ENCODE peak calls at places on chromosomes 6 and 20, in six cellular contexts. A, K, O, Q, T and W are unnamed samples.

GRCh38 chr20:59863058-59863457 is 70.4 kb downstream of the SYCP2 start:
- DNase-seq in A (no peak), K (no peak), O (no peak), Q (no peak), T (no peak), W (no peak)

GRCh38 chr20:48799315-48800105 is 28.3 kb downstream of the PREX1 start:
- DNase-seq in A (no peak), K (no peak), O (no peak), Q (no peak), T (no peak), W (no peak)

GRCh38 chr20:59087829-59088433 is 45.3 kb upstream of the PRELID3B start:
- DNase-seq in A (peak), K (peak), O (peak), Q (peak), T (peak), W (peak)

GRCh38 chr6:157614026-157614484 is 209.0 kb upstream of the SNX9 start:
- DNase-seq in A (no peak), K (no peak), O (no peak), Q (no peak), T (peak), W (no peak)

GRCh38 chr6:33279971-33280511 is 3.1 kb downstream of the B3GALT4 start:
- DNase-seq in A (peak), K (peak), O (peak), Q (peak), T (peak), W (peak)

GRCh38 chr6:160300076-160300695 is 41.6 kb upstream of the SLC22A2 start:
- DNase-seq in A (no peak), K (peak), O (no peak), Q (peak), T (no peak), W (no peak)

GRCh38 chr6:88238065-88238464 is 71.9 kb upstream of the CNR1 start:
- DNase-seq in A (peak), K (peak), O (peak), Q (peak), T (peak), W (peak)

GRCh38 chr6:167210375-167211295 is 52.9 kb upstream of the GPR31 start:
- DNase-seq in A (no peak), K (no peak), O (no peak), Q (peak), T (no peak), W (no peak)

GRCh38 chr6:33935439-33936080 is 131.8 kb upstream of the MLN start:
- DNase-seq in A (no peak), K (peak), O (peak), Q (no peak), T (no peak), W (no peak)

GRCh38 chr20:59736366-59736765 is 132.0 kb downstream of the PHACTR3 start:
- DNase-seq in A (no peak), K (no peak), O (no peak), Q (no peak), T (no peak), W (no peak)

GRCh38 chr6:169131356-169131755 is 122.3 kb downstream of the THBS2 start:
- DNase-seq in A (no peak), K (no peak), O (no peak), Q (no peak), T (no peak), W (peak)

GRCh38 chr6:30100585-30101422 is 12.1 kb downstream of the TRIM31 start:
- DNase-seq in A (no peak), K (peak), O (peak), Q (peak), T (peak), W (peak)

GRCh38 chr20:8152183-8152582 is 20.1 kb downstream of the PLCB1 start:
- DNase-seq in A (no peak), K (no peak), O (no peak), Q (no peak), T (peak), W (peak)

GRCh38 chr6:33812669-33813068 is 8.9 kb upstream of the MLN start:
- DNase-seq in A (no peak), K (peak), O (peak), Q (peak), T (peak), W (peak)

GRCh38 chr20:58850693-58851174 is at the start of gene GNAS-AS1:
- DNase-seq in A (no peak), K (peak), O (peak), Q (peak), T (no peak), W (peak)

GRCh38 chr20:32681175-32682084 is 7.7 kb upstream of the C20orf203 start:
- DNase-seq in A (no peak), K (peak), O (peak), Q (peak), T (peak), W (no peak)

GRCh38 chr6:33181141-33181540 is 11.1 kb downstream of the COL11A2 start:
- DNase-seq in A (no peak), K (no peak), O (no peak), Q (no peak), T (no peak), W (no peak)

GRCh38 chr20:52783769-52784168 is 188.4 kb upstream of the TSHZ2 start:
- DNase-seq in A (no peak), K (peak), O (peak), Q (no peak), T (no peak), W (peak)

GRCh38 chr6:170128811-170129681 is 161.8 kb downstream of the DLL1 start:
- DNase-seq in A (no peak), K (no peak), O (no peak), Q (peak), T (no peak), W (no peak)

GRCh38 chr6:157226026-157226639 is 97.2 kb downstream of the TMEM242 start:
- DNase-seq in A (no peak), K (no peak), O (no peak), Q (peak), T (no peak), W (peak)

GRCh38 chr20:49831770-49832631 is 19.4 kb downstream of the SLC9A8 start:
- DNase-seq in A (no peak), K (no peak), O (no peak), Q (no peak), T (no peak), W (no peak)

GRCh38 chr20:49616154-49617007 is 48.4 kb upstream of the PTGIS start:
- DNase-seq in A (no peak), K (no peak), O (no peak), Q (no peak), T (no peak), W (no peak)

GRCh38 chr6:49326337-49326736 is 136.7 kb downstream of the MMUT start:
- DNase-seq in A (no peak), K (no peak), O (no peak), Q (no peak), T (peak), W (peak)

GRCh38 chr20:38307371-38308046 is 3.6 kb downstream of the BPI start:
- DNase-seq in A (no peak), K (no peak), O (peak), Q (no peak), T (no peak), W (peak)
- TF ChIP-seq EZH2phosphoT487 in A (no peak), K (no peak), O (no peak), Q (no peak), T (no peak), W (no peak)

DNA sequence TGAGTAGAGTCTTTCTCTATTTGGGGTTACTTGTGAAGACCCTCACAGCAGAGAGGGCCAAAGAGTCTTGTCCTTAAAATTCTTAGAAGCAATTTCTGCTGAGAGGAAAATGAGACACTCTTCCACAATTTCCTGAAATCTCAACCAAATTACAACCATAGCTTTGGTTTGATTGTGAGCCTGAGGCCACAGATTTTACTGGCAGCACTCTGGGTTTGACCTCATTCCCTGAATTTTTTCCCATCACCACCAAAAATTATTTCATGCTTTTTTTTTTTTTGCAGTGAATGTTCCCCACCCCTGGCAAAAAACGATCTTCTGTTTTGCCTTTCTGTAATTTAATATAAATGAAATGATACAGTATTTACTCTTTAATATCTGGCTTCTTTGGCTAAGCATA is 125.5 kb downstream of the THEMIS start:
- DNase-seq in A (no peak), K (no peak), O (no peak), Q (no peak), T (no peak), W (peak)
- TF ChIP-seq EZH2phosphoT487 in A (no peak), K (no peak), O (no peak), Q (no peak), T (no peak), W (no peak)

DNA sequence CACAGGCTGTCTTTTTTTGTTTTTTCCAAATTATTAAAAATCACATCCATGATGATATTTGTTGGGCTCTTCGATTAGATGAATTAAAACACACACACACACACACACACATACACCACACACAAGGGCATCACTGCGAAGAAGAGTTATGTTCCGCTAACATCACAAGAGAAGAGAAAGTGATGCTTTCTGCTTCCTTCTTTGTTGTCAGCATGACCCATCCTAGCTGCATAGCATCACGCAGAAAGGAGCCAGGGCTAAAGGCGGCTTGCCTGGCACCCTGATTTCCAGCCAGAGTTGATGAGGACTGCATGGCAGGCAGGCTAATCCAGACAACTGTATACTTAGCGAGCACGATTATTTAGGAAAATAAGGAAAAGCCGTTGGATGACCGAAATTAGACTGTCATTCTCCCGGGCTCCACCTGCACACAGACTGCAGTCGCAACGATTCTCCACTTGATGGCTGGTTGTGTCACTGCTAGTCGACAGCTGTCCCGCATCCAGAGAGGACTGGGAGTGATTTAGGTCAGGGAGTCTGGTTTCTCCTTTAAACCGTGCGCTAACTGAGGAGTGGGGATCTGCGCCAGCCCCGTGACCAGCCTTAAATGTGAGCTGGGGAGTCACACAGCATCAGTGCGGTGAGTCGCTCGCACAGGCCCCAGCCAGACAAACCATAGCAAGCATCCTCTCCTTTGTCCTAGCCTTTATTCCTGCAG is 70.6 kb upstream of the SOX4 start:
- DNase-seq in A (no peak), K (peak), O (peak), Q (no peak), T (peak), W (no peak)
- TF ChIP-seq EZH2phosphoT487 in A (no peak), K (no peak), O (no peak), Q (no peak), T (no peak), W (no peak)

GRCh38 chr6:159044899-159045727 is at the start of gene TAGAP:
- DNase-seq in A (no peak), K (no peak), O (no peak), Q (peak), T (no peak), W (peak)
- TF ChIP-seq EZH2phosphoT487 in A (no peak), K (no peak), O (no peak), Q (no peak), T (no peak), W (no peak)

GRCh38 chr20:45014671-45015415 is 48.5 kb downstream of the STK4 start:
- DNase-seq in A (no peak), K (no peak), O (no peak), Q (peak), T (peak), W (peak)
- TF ChIP-seq EZH2phosphoT487 in A (no peak), K (no peak), O (no peak), Q (no peak), T (no peak), W (no peak)

GRCh38 chr6:109024784-109025183 is 69.9 kb downstream of the SESN1 start:
- DNase-seq in A (no peak), K (peak), O (peak), Q (no peak), T (no peak), W (no peak)
- TF ChIP-seq EZH2phosphoT487 in A (no peak), K (no peak), O (no peak), Q (no peak), T (no peak), W (no peak)

GRCh38 chr6:144331610-144332009 is 46.5 kb downstream of the UTRN start:
- DNase-seq in A (no peak), K (peak), O (no peak), Q (no peak), T (peak), W (peak)
- TF ChIP-seq EZH2phosphoT487 in A (no peak), K (no peak), O (no peak), Q (no peak), T (no peak), W (no peak)

DNA sequence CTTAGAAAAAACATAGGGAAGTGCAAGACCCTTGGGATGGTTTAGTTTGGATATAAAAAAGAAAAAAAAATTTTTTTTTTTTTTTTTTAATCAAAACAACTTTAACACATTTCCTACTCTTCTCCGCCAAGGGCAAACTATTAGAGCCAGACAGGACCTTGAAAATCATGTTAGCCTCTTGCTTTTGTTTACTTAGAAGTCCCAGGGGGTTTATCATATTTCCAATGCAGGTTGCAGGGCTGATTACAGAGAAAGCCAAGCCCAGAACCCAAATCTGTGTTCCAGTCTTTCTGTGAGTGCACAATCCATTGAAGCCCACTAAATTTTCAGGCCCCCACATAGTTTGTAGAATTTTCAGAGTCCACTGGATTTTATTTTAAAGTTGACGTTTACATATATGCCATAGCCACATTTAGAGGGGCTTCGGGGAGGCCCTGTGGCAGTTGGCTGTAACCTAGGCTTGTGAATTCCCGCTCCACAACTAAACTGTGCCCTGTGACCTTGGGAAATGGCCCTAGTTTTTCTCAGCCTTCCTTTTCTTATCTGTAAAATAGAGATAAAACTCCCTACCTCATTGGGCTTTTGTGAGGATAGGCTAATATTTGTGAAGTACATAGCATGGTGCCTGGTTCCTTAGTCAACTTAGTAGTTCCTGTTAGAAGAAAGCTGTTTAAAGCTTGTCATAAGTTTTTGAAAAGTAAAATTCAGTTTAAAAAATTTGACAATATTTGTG is 55.7 kb downstream of the NCOA7 start:
- DNase-seq in A (no peak), K (no peak), O (no peak), Q (no peak), T (no peak), W (no peak)
- TF ChIP-seq EZH2phosphoT487 in A (no peak), K (no peak), O (no peak), Q (no peak), T (no peak), W (no peak)